ENCODE peak calls at places on chromosomes 12 and 14, in six cellular contexts. One of them, this sample, is unnamed.

GRCh38 chr12:55682087-55682796 is 25.5 kb downstream of the ITGA7 start:
- DNase-seq in AG08396: no peak
- DNase-seq in iris pigment epithelial cell: no peak
- DNase-seq in A172: no peak
- DNase-seq in endothelial cell: no peak
- DNase-seq in RCC 7860: no peak
- DNase-seq in this sample: no peak

GRCh38 chr14:76019676-76020075 is 34.1 kb downstream of the IFT43 start:
- DNase-seq in AG08396: no peak
- DNase-seq in iris pigment epithelial cell: no peak
- DNase-seq in A172: no peak
- DNase-seq in endothelial cell: no peak
- DNase-seq in RCC 7860: no peak
- DNase-seq in this sample: no peak

GRCh38 chr14:39030209-39030608 is 72.8 kb downstream of the SEC23A start:
- DNase-seq in AG08396: no peak
- DNase-seq in iris pigment epithelial cell: no peak
- DNase-seq in A172: no peak
- DNase-seq in endothelial cell: no peak
- DNase-seq in RCC 7860: no peak
- DNase-seq in this sample: no peak

GRCh38 chr12:65881965-65882413 is 57.7 kb downstream of the HMGA2 start:
- DNase-seq in AG08396: no peak
- DNase-seq in iris pigment epithelial cell: peak
- DNase-seq in A172: no peak
- DNase-seq in endothelial cell: peak
- DNase-seq in RCC 7860: no peak
- DNase-seq in this sample: peak

GRCh38 chr12:6201199-6201608 is 1.0 kb downstream of the CD9 start:
- DNase-seq in AG08396: no peak
- DNase-seq in iris pigment epithelial cell: no peak
- DNase-seq in A172: no peak
- DNase-seq in endothelial cell: no peak
- DNase-seq in RCC 7860: no peak
- DNase-seq in this sample: peak

GRCh38 chr12:39239484-39240143 is 203.3 kb downstream of the KIF21A start:
- DNase-seq in AG08396: no peak
- DNase-seq in iris pigment epithelial cell: peak
- DNase-seq in A172: no peak
- DNase-seq in endothelial cell: no peak
- DNase-seq in RCC 7860: no peak
- DNase-seq in this sample: no peak

GRCh38 chr12:57846285-57846576 is 298 bp downstream of the CTDSP2 start:
- DNase-seq in AG08396: no peak
- DNase-seq in iris pigment epithelial cell: no peak
- DNase-seq in A172: no peak
- DNase-seq in endothelial cell: no peak
- DNase-seq in RCC 7860: no peak
- DNase-seq in this sample: no peak

GRCh38 chr12:101925352-101925751 is 48.0 kb downstream of the DRAM1 start:
- DNase-seq in AG08396: peak
- DNase-seq in iris pigment epithelial cell: peak
- DNase-seq in A172: peak
- DNase-seq in endothelial cell: no peak
- DNase-seq in RCC 7860: peak
- DNase-seq in this sample: no peak

GRCh38 chr12:99670635-99671034 is 23.1 kb downstream of the GARIN6 start:
- DNase-seq in AG08396: no peak
- DNase-seq in iris pigment epithelial cell: peak
- DNase-seq in A172: no peak
- DNase-seq in endothelial cell: no peak
- DNase-seq in RCC 7860: no peak
- DNase-seq in this sample: peak

GRCh38 chr14:95071649-95072256 is 85.6 kb downstream of the DICER1 start:
- DNase-seq in AG08396: no peak
- DNase-seq in iris pigment epithelial cell: no peak
- DNase-seq in A172: no peak
- DNase-seq in endothelial cell: no peak
- DNase-seq in RCC 7860: no peak
- DNase-seq in this sample: no peak

GRCh38 chr12:121968880-121969279 is 50.5 kb downstream of the CFAP251 start:
- DNase-seq in AG08396: no peak
- DNase-seq in iris pigment epithelial cell: no peak
- DNase-seq in A172: no peak
- DNase-seq in endothelial cell: no peak
- DNase-seq in RCC 7860: no peak
- DNase-seq in this sample: no peak

GRCh38 chr14:51862839-51863235 is 2.4 kb downstream of the GNG2 start:
- DNase-seq in AG08396: no peak
- DNase-seq in iris pigment epithelial cell: no peak
- DNase-seq in A172: no peak
- DNase-seq in endothelial cell: no peak
- DNase-seq in RCC 7860: no peak
- DNase-seq in this sample: no peak

GRCh38 chr12:39103552-39104165 is 198.3 kb upstream of the CPNE8 start:
- DNase-seq in AG08396: peak
- DNase-seq in iris pigment epithelial cell: peak
- DNase-seq in A172: peak
- DNase-seq in endothelial cell: peak
- DNase-seq in RCC 7860: peak
- DNase-seq in this sample: peak

GRCh38 chr12:109020750-109021380 is at the start of gene SVOP:
- DNase-seq in AG08396: peak
- DNase-seq in iris pigment epithelial cell: peak
- DNase-seq in A172: peak
- DNase-seq in endothelial cell: peak
- DNase-seq in RCC 7860: peak
- DNase-seq in this sample: peak

GRCh38 chr12:113425960-113426453 is 3.8 kb downstream of the SDSL start:
- DNase-seq in AG08396: no peak
- DNase-seq in iris pigment epithelial cell: no peak
- DNase-seq in A172: no peak
- DNase-seq in endothelial cell: no peak
- DNase-seq in RCC 7860: no peak
- DNase-seq in this sample: peak

GRCh38 chr12:13275366-13275765 is 78.8 kb downstream of the EMP1 start:
- DNase-seq in AG08396: no peak
- DNase-seq in iris pigment epithelial cell: no peak
- DNase-seq in A172: no peak
- DNase-seq in endothelial cell: peak
- DNase-seq in RCC 7860: no peak
- DNase-seq in this sample: no peak

GRCh38 chr12:21642707-21643389 is 14.8 kb downstream of the LDHB start:
- DNase-seq in AG08396: no peak
- DNase-seq in iris pigment epithelial cell: peak
- DNase-seq in A172: no peak
- DNase-seq in endothelial cell: no peak
- DNase-seq in RCC 7860: no peak
- DNase-seq in this sample: no peak

GRCh38 chr14:20904393-20905029 is 13.3 kb downstream of the RNASE3 start:
- DNase-seq in AG08396: no peak
- DNase-seq in iris pigment epithelial cell: no peak
- DNase-seq in A172: no peak
- DNase-seq in endothelial cell: peak
- DNase-seq in RCC 7860: no peak
- DNase-seq in this sample: peak

GRCh38 chr14:92937229-92937937 is 14.4 kb downstream of the CHGA start:
- DNase-seq in AG08396: no peak
- DNase-seq in iris pigment epithelial cell: no peak
- DNase-seq in A172: peak
- DNase-seq in endothelial cell: no peak
- DNase-seq in RCC 7860: no peak
- DNase-seq in this sample: no peak

GRCh38 chr14:24943024-24943423 is 106.9 kb downstream of the STXBP6 start:
- DNase-seq in AG08396: no peak
- DNase-seq in iris pigment epithelial cell: peak
- DNase-seq in A172: no peak
- DNase-seq in endothelial cell: no peak
- DNase-seq in RCC 7860: no peak
- DNase-seq in this sample: peak

GRCh38 chr12:79692860-79693605 is 2.3 kb upstream of the PAWR start:
- DNase-seq in AG08396: no peak
- DNase-seq in iris pigment epithelial cell: peak
- DNase-seq in A172: peak
- DNase-seq in endothelial cell: no peak
- DNase-seq in RCC 7860: no peak
- DNase-seq in this sample: no peak

GRCh38 chr14:69685716-69686115 is 74.3 kb downstream of the SUSD6 start:
- DNase-seq in AG08396: peak
- DNase-seq in iris pigment epithelial cell: peak
- DNase-seq in A172: no peak
- DNase-seq in endothelial cell: no peak
- DNase-seq in RCC 7860: no peak
- DNase-seq in this sample: no peak

GRCh38 chr12:75694891-75695290 is 183.5 kb upstream of the KRR1 start:
- DNase-seq in AG08396: no peak
- DNase-seq in iris pigment epithelial cell: peak
- DNase-seq in A172: peak
- DNase-seq in endothelial cell: no peak
- DNase-seq in RCC 7860: no peak
- DNase-seq in this sample: no peak

GRCh38 chr12:6292606-6293005 is 17.9 kb upstream of the PLEKHG6 start:
- DNase-seq in AG08396: no peak
- DNase-seq in iris pigment epithelial cell: peak
- DNase-seq in A172: no peak
- DNase-seq in endothelial cell: no peak
- DNase-seq in RCC 7860: no peak
- DNase-seq in this sample: no peak

This sample was measured in GM23338.